ENCODE peak calls at places on chromosomes 13 and 19, in five cellular contexts. K, E, G, X and U are unnamed samples.

GRCh38 chr19:42634409-42635232 is 39.9 kb upstream of the CEACAM8 start:
- DNase-seq in K (no peak), E (peak), G (no peak), X (peak), U (peak)

GRCh38 chr19:43482193-43482592 is 16.8 kb upstream of the LYPD3 start:
- DNase-seq in K (no peak), E (no peak), G (no peak), X (no peak), U (no peak)

GRCh38 chr19:3479177-3479818 is 1.0 kb downstream of the SMIM24 start:
- DNase-seq in K (no peak), E (no peak), G (no peak), X (no peak), U (peak)

GRCh38 chr19:18460900-18461299 is 23.0 kb upstream of the ISYNA1 start:
- DNase-seq in K (no peak), E (no peak), G (no peak), X (no peak), U (no peak)

GRCh38 chr13:100597253-100597652 is 8.7 kb upstream of the GGACT start:
- DNase-seq in K (no peak), E (no peak), G (no peak), X (no peak), U (no peak)

GRCh38 chr19:9565900-9566705 is 18.2 kb downstream of the ZNF121 start:
- DNase-seq in K (no peak), E (peak), G (no peak), X (no peak), U (no peak)

GRCh38 chr13:94309576-94309975 is 169.9 kb downstream of the DCT start:
- DNase-seq in K (no peak), E (no peak), G (no peak), X (no peak), U (no peak)

GRCh38 chr13:21453352-21454089 is 5.6 kb downstream of the ZDHHC20 start:
- DNase-seq in K (no peak), E (no peak), G (no peak), X (no peak), U (no peak)

GRCh38 chr19:16206046-16206605 is 8.4 kb downstream of the AP1M1 start:
- DNase-seq in K (no peak), E (no peak), G (no peak), X (no peak), U (no peak)

GRCh38 chr13:52137489-52137888 is 8.6 kb upstream of the NEK5 start:
- DNase-seq in K (no peak), E (no peak), G (no peak), X (no peak), U (no peak)

GRCh38 chr19:32550666-32551065 is 30.3 kb upstream of the PDCD5 start:
- DNase-seq in K (no peak), E (no peak), G (no peak), X (no peak), U (no peak)

GRCh38 chr13:41552031-41552430 is 94.7 kb downstream of the RGCC start:
- DNase-seq in K (no peak), E (no peak), G (no peak), X (no peak), U (no peak)

GRCh38 chr13:45119469-45119989 is 781 bp upstream of the GTF2F2 start:
- DNase-seq in K (no peak), E (peak), G (peak), X (no peak), U (peak)